ENCODE peak calls at places on chromosomes 2 and 18, in eight cellular contexts. C is Calu3; P is A549; T is sciatic nerve; B is activated CD4-positive, alpha-beta T cell treated with anti-CD3 and anti-CD28 coated beads, Interleukin-2, amount 10 ng/mL, durations not matched to agents 7 days and 5 days; G is brain microvascular endothelial cell; I is hepatic stellate cell; W is tibial artery. H is an unnamed sample.

GRCh38 chr2:216064014-216064630 is 17.5 kb downstream of the PECR start:
- DNase-seq in C (no peak), P (no peak), T (no peak), B (no peak), G (no peak), I (no peak), W (no peak), H (no peak)

GRCh38 chr18:23092121-23092520 is 43.2 kb upstream of the CABLES1 start:
- DNase-seq in C (no peak), P (no peak), T (no peak), B (no peak), G (no peak), I (no peak), W (no peak), H (no peak)

GRCh38 chr2:240227538-240228428 is 87.3 kb upstream of the OTOS start:
- DNase-seq in C (no peak), P (no peak), T (no peak), B (no peak), G (no peak), I (no peak), W (no peak), H (no peak)

GRCh38 chr2:207625014-207625755 is at the start of gene METTL21A:
- DNase-seq in C (peak), P (peak), T (peak), B (peak), G (peak), I (peak), W (peak), H (peak)

GRCh38 chr2:179538406-179538805 is 273.8 kb upstream of the SESTD1 start:
- DNase-seq in C (no peak), P (no peak), T (no peak), B (no peak), G (no peak), I (peak), W (no peak), H (no peak)

GRCh38 chr2:215787565-215788178 is 225.7 kb downstream of the MREG start:
- DNase-seq in C (no peak), P (no peak), T (no peak), B (no peak), G (no peak), I (no peak), W (no peak), H (no peak)

GRCh38 chr2:67260348-67261277 is 136.5 kb upstream of the ETAA1 start:
- DNase-seq in C (no peak), P (peak), T (peak), B (no peak), G (peak), I (peak), W (peak), H (no peak)

GRCh38 chr2:157362627-157363026 is 37.0 kb upstream of the ERMN start:
- DNase-seq in C (no peak), P (no peak), T (no peak), B (no peak), G (no peak), I (no peak), W (no peak), H (no peak)

GRCh38 chr2:241541564-241542277 is 16.8 kb upstream of the BOK start:
- DNase-seq in C (no peak), P (no peak), T (no peak), B (no peak), G (no peak), I (no peak), W (no peak), H (no peak)

GRCh38 chr2:218017211-218018053 is 14.6 kb upstream of the TNS1 start:
- DNase-seq in C (no peak), P (no peak), T (no peak), B (no peak), G (no peak), I (no peak), W (peak), H (no peak)

GRCh38 chr2:37560241-37560848 is 111.1 kb downstream of the CDC42EP3 start:
- DNase-seq in C (no peak), P (no peak), T (no peak), B (no peak), G (no peak), I (no peak), W (no peak), H (no peak)

GRCh38 chr18:25827961-25828561 is 262.4 kb downstream of the SS18 start:
- DNase-seq in C (no peak), P (no peak), T (no peak), B (no peak), G (peak), I (no peak), W (no peak), H (no peak)

GRCh38 chr2:38528008-38528442 is 74.7 kb downstream of the HNRNPLL start:
- DNase-seq in C (peak), P (peak), T (no peak), B (peak), G (peak), I (peak), W (no peak), H (no peak)

GRCh38 chr2:241202681-241203080 is 14.2 kb downstream of the ANO7 start:
- DNase-seq in C (no peak), P (no peak), T (no peak), B (no peak), G (no peak), I (no peak), W (no peak), H (no peak)

GRCh38 chr2:215882689-215883088 is 130.7 kb downstream of the MREG start:
- DNase-seq in C (no peak), P (no peak), T (no peak), B (no peak), G (peak), I (no peak), W (no peak), H (no peak)

H was measured in stimulated activated naive CD4-positive, alpha-beta T cell.